ENCODE peak calls at places on chromosomes 16 and 17, in nine cellular contexts. P is left ventricle myocardium inferior; V is NCI-H748 treated with DMSO at 0.1 percent for 48 hours; T is pons; K is left colon; L is GDM1; A is activated naive CD8-positive, alpha-beta T cell treated with anti-CD3 and anti-CD28 coated beads, Interleukin-2, amount 50 U/mL, for 16 hours; I is stimulated activated CD8-positive, alpha-beta memory T cell treated with anti-CD3 and anti-CD28 coated beads, Interleukin-4, amount 100 ng/mL, for 24 hours; H is ELR. N is an unnamed sample.

GRCh38 chr16:64654137-64654652 is 467.7 kb downstream of the CDH11 start:
- DNase-seq in T (no peak), V (no peak), I (no peak), H (no peak), P (no peak), A (no peak), K (no peak), L (no peak), N (no peak)

GRCh38 chr17:57644311-57644710 is 100.8 kb downstream of the CCDC182 start:
- DNase-seq in A (no peak), T (no peak), V (no peak), K (no peak), L (no peak), H (no peak), P (no peak), I (no peak), N (no peak)

GRCh38 chr17:51185763-51186332 is 19.6 kb downstream of the NME2 start:
- DNase-seq in L (no peak), I (no peak), P (no peak), A (no peak), V (no peak), K (no peak), H (no peak), T (no peak), N (no peak)

GRCh38 chr17:48294989-48295892 is 134.8 kb downstream of the SKAP1 start:
- DNase-seq in H (peak; percentile 73), K (no peak), T (no peak), P (no peak), V (no peak), A (no peak), L (no peak), I (no peak), N (peak; percentile 17)

GRCh38 chr17:77323413-77324171 is 182.8 kb downstream of the SEC14L1 start:
- DNase-seq in T (no peak), H (peak; percentile 78), K (peak; percentile 38), I (no peak), P (no peak), A (no peak), L (no peak), V (no peak), N (no peak)

GRCh38 chr16:22177968-22178934 is 15.9 kb downstream of the SDR42E2 start:
- DNase-seq in H (no peak), L (no peak), P (no peak), I (no peak), T (no peak), A (no peak), V (no peak), K (no peak), N (no peak)

GRCh38 chr16:67115649-67116048 is 5.9 kb downstream of the PHAF1 start:
- DNase-seq in I (no peak), L (no peak), V (no peak), H (peak; percentile 99), A (no peak), K (no peak), P (no peak), T (no peak), N (peak; percentile 93)

GRCh38 chr16:85072947-85073346 is 39.3 kb downstream of the CIBAR2 start:
- DNase-seq in V (no peak), H (no peak), I (no peak), L (no peak), T (no peak), A (no peak), P (peak; percentile 63), K (no peak), N (peak; percentile 58)

GRCh38 chr17:41547921-41548843 is 20.1 kb upstream of the KRT19 start:
- DNase-seq in K (peak; percentile 83), A (peak; percentile 34), H (peak; percentile 98), I (peak; percentile 55), P (no peak), T (no peak), L (peak; percentile 59), V (no peak), N (peak; percentile 99)

GRCh38 chr17:39652635-39653315 is 12.4 kb upstream of the TCAP start:
- DNase-seq in I (no peak), V (no peak), A (no peak), T (peak; percentile 92), P (no peak), L (no peak), K (no peak), H (no peak), N (no peak)

GRCh38 chr16:21952040-21952792 is 945 bp upstream of the UQCRC2 start:
- DNase-seq in I (peak; percentile 64), H (peak; percentile 74), L (peak; percentile 30), K (peak; percentile 92), T (peak; percentile 72), P (peak; percentile 57), V (peak; percentile 26), A (peak; percentile 42), N (peak; percentile 79)

GRCh38 chr16:56830669-56831068 is 34.3 kb upstream of the SLC12A3 start:
- DNase-seq in I (no peak), P (no peak), T (no peak), V (no peak), K (no peak), A (no peak), H (no peak), L (no peak), N (no peak)

GRCh38 chr17:57985675-57985974 is 2.4 kb downstream of the VEZF1 start:
- DNase-seq in K (no peak), L (no peak), H (peak; percentile 89), A (no peak), V (no peak), P (no peak), T (no peak), I (no peak), N (peak; percentile 86)